ENCODE peak calls at places on chromosomes 11 and 22, in seven cellular contexts. One of them, this sample, is unnamed.

GRCh38 chr11:123235117-123235686 is 40.2 kb upstream of the CLMP start:
- DNase-seq in GM13976: no peak
- DNase-seq in NAMALWA: peak
- DNase-seq in cardiac muscle cell: peak
- DNase-seq in activated T-helper 9 cell treated with anti-CD3 and anti-CD28 coated beads, Interleukin-2, amount 50 U/mL, for 16 hours: peak
- DNase-seq in psoas muscle: peak
- DNase-seq in activated naive CD8-positive, alpha-beta T cell treated with anti-CD3 and anti-CD28 coated beads, Interleukin-2, amount 10 ng/mL, durations not matched to agents 7 days and 5 days: peak
- DNase-seq in this sample: peak

GRCh38 chr11:101019870-101020269 is 109.7 kb downstream of the PGR start:
- DNase-seq in GM13976: no peak
- DNase-seq in NAMALWA: no peak
- DNase-seq in cardiac muscle cell: no peak
- DNase-seq in activated T-helper 9 cell treated with anti-CD3 and anti-CD28 coated beads, Interleukin-2, amount 50 U/mL, for 16 hours: no peak
- DNase-seq in psoas muscle: no peak
- DNase-seq in activated naive CD8-positive, alpha-beta T cell treated with anti-CD3 and anti-CD28 coated beads, Interleukin-2, amount 10 ng/mL, durations not matched to agents 7 days and 5 days: no peak
- DNase-seq in this sample: no peak

GRCh38 chr11:47538741-47539575 is 14.0 kb downstream of the CELF1 start:
- DNase-seq in GM13976: no peak
- DNase-seq in NAMALWA: no peak
- DNase-seq in cardiac muscle cell: no peak
- DNase-seq in activated T-helper 9 cell treated with anti-CD3 and anti-CD28 coated beads, Interleukin-2, amount 50 U/mL, for 16 hours: no peak
- DNase-seq in psoas muscle: no peak
- DNase-seq in activated naive CD8-positive, alpha-beta T cell treated with anti-CD3 and anti-CD28 coated beads, Interleukin-2, amount 10 ng/mL, durations not matched to agents 7 days and 5 days: no peak
- DNase-seq in this sample: no peak

GRCh38 chr22:28931844-28932561 is 48.6 kb downstream of the ZNRF3 start:
- DNase-seq in GM13976: no peak
- DNase-seq in NAMALWA: no peak
- DNase-seq in cardiac muscle cell: no peak
- DNase-seq in activated T-helper 9 cell treated with anti-CD3 and anti-CD28 coated beads, Interleukin-2, amount 50 U/mL, for 16 hours: no peak
- DNase-seq in psoas muscle: no peak
- DNase-seq in activated naive CD8-positive, alpha-beta T cell treated with anti-CD3 and anti-CD28 coated beads, Interleukin-2, amount 10 ng/mL, durations not matched to agents 7 days and 5 days: no peak
- DNase-seq in this sample: no peak

GRCh38 chr22:19890502-19891349 is 36.1 kb upstream of the GNB1L start:
- DNase-seq in GM13976: no peak
- DNase-seq in NAMALWA: no peak
- DNase-seq in cardiac muscle cell: no peak
- DNase-seq in activated T-helper 9 cell treated with anti-CD3 and anti-CD28 coated beads, Interleukin-2, amount 50 U/mL, for 16 hours: no peak
- DNase-seq in psoas muscle: no peak
- DNase-seq in activated naive CD8-positive, alpha-beta T cell treated with anti-CD3 and anti-CD28 coated beads, Interleukin-2, amount 10 ng/mL, durations not matched to agents 7 days and 5 days: no peak
- DNase-seq in this sample: no peak

GRCh38 chr11:57315491-57315890 is 9.3 kb downstream of the TNKS1BP1 start:
- DNase-seq in GM13976: no peak
- DNase-seq in NAMALWA: no peak
- DNase-seq in cardiac muscle cell: no peak
- DNase-seq in activated T-helper 9 cell treated with anti-CD3 and anti-CD28 coated beads, Interleukin-2, amount 50 U/mL, for 16 hours: no peak
- DNase-seq in psoas muscle: no peak
- DNase-seq in activated naive CD8-positive, alpha-beta T cell treated with anti-CD3 and anti-CD28 coated beads, Interleukin-2, amount 10 ng/mL, durations not matched to agents 7 days and 5 days: peak
- DNase-seq in this sample: no peak

GRCh38 chr11:79296113-79296512 is 144.7 kb downstream of the TENM4 start:
- DNase-seq in GM13976: no peak
- DNase-seq in NAMALWA: no peak
- DNase-seq in cardiac muscle cell: no peak
- DNase-seq in activated T-helper 9 cell treated with anti-CD3 and anti-CD28 coated beads, Interleukin-2, amount 50 U/mL, for 16 hours: no peak
- DNase-seq in psoas muscle: no peak
- DNase-seq in activated naive CD8-positive, alpha-beta T cell treated with anti-CD3 and anti-CD28 coated beads, Interleukin-2, amount 10 ng/mL, durations not matched to agents 7 days and 5 days: no peak
- DNase-seq in this sample: no peak

GRCh38 chr11:129846508-129847335 is 31.1 kb downstream of the TMEM45B start:
- DNase-seq in GM13976: no peak
- DNase-seq in NAMALWA: no peak
- DNase-seq in cardiac muscle cell: no peak
- DNase-seq in activated T-helper 9 cell treated with anti-CD3 and anti-CD28 coated beads, Interleukin-2, amount 50 U/mL, for 16 hours: no peak
- DNase-seq in psoas muscle: no peak
- DNase-seq in activated naive CD8-positive, alpha-beta T cell treated with anti-CD3 and anti-CD28 coated beads, Interleukin-2, amount 10 ng/mL, durations not matched to agents 7 days and 5 days: no peak
- DNase-seq in this sample: no peak

GRCh38 chr11:111419641-111420327 is 40.7 kb upstream of the POU2AF1 start:
- DNase-seq in GM13976: no peak
- DNase-seq in NAMALWA: no peak
- DNase-seq in cardiac muscle cell: no peak
- DNase-seq in activated T-helper 9 cell treated with anti-CD3 and anti-CD28 coated beads, Interleukin-2, amount 50 U/mL, for 16 hours: no peak
- DNase-seq in psoas muscle: no peak
- DNase-seq in activated naive CD8-positive, alpha-beta T cell treated with anti-CD3 and anti-CD28 coated beads, Interleukin-2, amount 10 ng/mL, durations not matched to agents 7 days and 5 days: no peak
- DNase-seq in this sample: no peak

GRCh38 chr11:108117746-108118371 is 3.5 kb upstream of the ACAT1 start:
- DNase-seq in GM13976: peak
- DNase-seq in NAMALWA: peak
- DNase-seq in cardiac muscle cell: peak
- DNase-seq in activated T-helper 9 cell treated with anti-CD3 and anti-CD28 coated beads, Interleukin-2, amount 50 U/mL, for 16 hours: no peak
- DNase-seq in psoas muscle: no peak
- DNase-seq in activated naive CD8-positive, alpha-beta T cell treated with anti-CD3 and anti-CD28 coated beads, Interleukin-2, amount 10 ng/mL, durations not matched to agents 7 days and 5 days: no peak
- DNase-seq in this sample: no peak

GRCh38 chr22:32204856-32205722 is at the start of gene RFPL2:
- DNase-seq in GM13976: peak
- DNase-seq in NAMALWA: no peak
- DNase-seq in cardiac muscle cell: peak
- DNase-seq in activated T-helper 9 cell treated with anti-CD3 and anti-CD28 coated beads, Interleukin-2, amount 50 U/mL, for 16 hours: peak
- DNase-seq in psoas muscle: peak
- DNase-seq in activated naive CD8-positive, alpha-beta T cell treated with anti-CD3 and anti-CD28 coated beads, Interleukin-2, amount 10 ng/mL, durations not matched to agents 7 days and 5 days: no peak
- DNase-seq in this sample: no peak

GRCh38 chr11:58787903-58788302 is 56.2 kb upstream of the GLYAT start:
- DNase-seq in GM13976: no peak
- DNase-seq in NAMALWA: no peak
- DNase-seq in cardiac muscle cell: no peak
- DNase-seq in activated T-helper 9 cell treated with anti-CD3 and anti-CD28 coated beads, Interleukin-2, amount 50 U/mL, for 16 hours: no peak
- DNase-seq in psoas muscle: no peak
- DNase-seq in activated naive CD8-positive, alpha-beta T cell treated with anti-CD3 and anti-CD28 coated beads, Interleukin-2, amount 10 ng/mL, durations not matched to agents 7 days and 5 days: no peak
- DNase-seq in this sample: no peak

GRCh38 chr11:93541884-93542752 is 1.1 kb downstream of the SMCO4 start:
- DNase-seq in GM13976: peak
- DNase-seq in NAMALWA: peak
- DNase-seq in cardiac muscle cell: peak
- DNase-seq in activated T-helper 9 cell treated with anti-CD3 and anti-CD28 coated beads, Interleukin-2, amount 50 U/mL, for 16 hours: peak
- DNase-seq in psoas muscle: peak
- DNase-seq in activated naive CD8-positive, alpha-beta T cell treated with anti-CD3 and anti-CD28 coated beads, Interleukin-2, amount 10 ng/mL, durations not matched to agents 7 days and 5 days: peak
- DNase-seq in this sample: peak

GRCh38 chr22:27554106-27554814 is 247.3 kb downstream of the MN1 start:
- DNase-seq in GM13976: no peak
- DNase-seq in NAMALWA: no peak
- DNase-seq in cardiac muscle cell: no peak
- DNase-seq in activated T-helper 9 cell treated with anti-CD3 and anti-CD28 coated beads, Interleukin-2, amount 50 U/mL, for 16 hours: no peak
- DNase-seq in psoas muscle: no peak
- DNase-seq in activated naive CD8-positive, alpha-beta T cell treated with anti-CD3 and anti-CD28 coated beads, Interleukin-2, amount 10 ng/mL, durations not matched to agents 7 days and 5 days: no peak
- DNase-seq in this sample: no peak

GRCh38 chr11:32116668-32117067 is 25.8 kb downstream of the RCN1 start:
- DNase-seq in GM13976: no peak
- DNase-seq in NAMALWA: no peak
- DNase-seq in cardiac muscle cell: no peak
- DNase-seq in activated T-helper 9 cell treated with anti-CD3 and anti-CD28 coated beads, Interleukin-2, amount 50 U/mL, for 16 hours: no peak
- DNase-seq in psoas muscle: no peak
- DNase-seq in activated naive CD8-positive, alpha-beta T cell treated with anti-CD3 and anti-CD28 coated beads, Interleukin-2, amount 10 ng/mL, durations not matched to agents 7 days and 5 days: no peak
- DNase-seq in this sample: no peak

GRCh38 chr11:96162816-96163499 is 180.0 kb downstream of the MAML2 start:
- DNase-seq in GM13976: no peak
- DNase-seq in NAMALWA: no peak
- DNase-seq in cardiac muscle cell: no peak
- DNase-seq in activated T-helper 9 cell treated with anti-CD3 and anti-CD28 coated beads, Interleukin-2, amount 50 U/mL, for 16 hours: no peak
- DNase-seq in psoas muscle: no peak
- DNase-seq in activated naive CD8-positive, alpha-beta T cell treated with anti-CD3 and anti-CD28 coated beads, Interleukin-2, amount 10 ng/mL, durations not matched to agents 7 days and 5 days: no peak
- DNase-seq in this sample: no peak

GRCh38 chr11:62694455-62695167 is 5.3 kb upstream of the LRRN4CL start:
- DNase-seq in GM13976: peak
- DNase-seq in NAMALWA: peak
- DNase-seq in cardiac muscle cell: peak
- DNase-seq in activated T-helper 9 cell treated with anti-CD3 and anti-CD28 coated beads, Interleukin-2, amount 50 U/mL, for 16 hours: peak
- DNase-seq in psoas muscle: peak
- DNase-seq in activated naive CD8-positive, alpha-beta T cell treated with anti-CD3 and anti-CD28 coated beads, Interleukin-2, amount 10 ng/mL, durations not matched to agents 7 days and 5 days: peak
- DNase-seq in this sample: peak

GRCh38 chr11:125072210-125072960 is 9.3 kb downstream of the SLC37A2 start:
- DNase-seq in GM13976: peak
- DNase-seq in NAMALWA: peak
- DNase-seq in cardiac muscle cell: no peak
- DNase-seq in activated T-helper 9 cell treated with anti-CD3 and anti-CD28 coated beads, Interleukin-2, amount 50 U/mL, for 16 hours: no peak
- DNase-seq in psoas muscle: no peak
- DNase-seq in activated naive CD8-positive, alpha-beta T cell treated with anti-CD3 and anti-CD28 coated beads, Interleukin-2, amount 10 ng/mL, durations not matched to agents 7 days and 5 days: no peak
- DNase-seq in this sample: no peak

GRCh38 chr11:44729065-44729464 is 2.3 kb downstream of the TSPAN18 start:
- DNase-seq in GM13976: no peak
- DNase-seq in NAMALWA: no peak
- DNase-seq in cardiac muscle cell: no peak
- DNase-seq in activated T-helper 9 cell treated with anti-CD3 and anti-CD28 coated beads, Interleukin-2, amount 50 U/mL, for 16 hours: no peak
- DNase-seq in psoas muscle: no peak
- DNase-seq in activated naive CD8-positive, alpha-beta T cell treated with anti-CD3 and anti-CD28 coated beads, Interleukin-2, amount 10 ng/mL, durations not matched to agents 7 days and 5 days: no peak
- DNase-seq in this sample: no peak

GRCh38 chr11:95512177-95512576 is 277.4 kb downstream of the FAM76B start:
- DNase-seq in GM13976: no peak
- DNase-seq in NAMALWA: no peak
- DNase-seq in cardiac muscle cell: no peak
- DNase-seq in activated T-helper 9 cell treated with anti-CD3 and anti-CD28 coated beads, Interleukin-2, amount 50 U/mL, for 16 hours: no peak
- DNase-seq in psoas muscle: peak
- DNase-seq in activated naive CD8-positive, alpha-beta T cell treated with anti-CD3 and anti-CD28 coated beads, Interleukin-2, amount 10 ng/mL, durations not matched to agents 7 days and 5 days: no peak
- DNase-seq in this sample: no peak

This sample was measured in CD4-positive, alpha-beta T cell.